ENCODE peak calls at places on chromosomes 3 and 15, in five cellular contexts. N is tibial nerve, Y is upper lobe of right lung, U is Caco-2, I is lung. V is an unnamed sample.

GRCh38 chr3:47079432-47079831 is 84.5 kb downstream of the SETD2 start:
- DNase-seq in N (no peak), Y (no peak), U (no peak), I (no peak), V (no peak)

GRCh38 chr3:40504636-40505430 is 1.0 kb upstream of the ZNF620 start:
- DNase-seq in N (peak; percentile 20), Y (no peak), U (no peak), I (peak; percentile 38), V (no peak)

GRCh38 chr15:77020348-77021087 is 25.6 kb downstream of the PSTPIP1 start:
- DNase-seq in N (no peak), Y (no peak), U (no peak), I (no peak), V (no peak)

GRCh38 chr3:134351421-134351820 is 22.8 kb downstream of the AMOTL2 start:
- DNase-seq in N (no peak), Y (no peak), U (peak; percentile 18), I (no peak), V (no peak)

GRCh38 chr3:104677932-104678331 is 688.8 kb upstream of the ALCAM start:
- DNase-seq in N (no peak), Y (no peak), U (no peak), I (no peak), V (no peak)

GRCh38 chr3:67048716-67049076 is 50.6 kb downstream of the KBTBD8 start:
- DNase-seq in N (no peak), Y (no peak), U (no peak), I (no peak), V (no peak)

GRCh38 chr3:31004025-31004678 is 109.7 kb upstream of the GADL1 start:
- DNase-seq in N (no peak), Y (no peak), U (no peak), I (no peak), V (no peak)

GRCh38 chr15:62742409-62743171 is 300.0 kb upstream of the TPM1 start:
- DNase-seq in N (peak; percentile 63), Y (no peak), U (no peak), I (peak; percentile 50), V (peak; percentile 59)

GRCh38 chr3:196208942-196209695 is 2.1 kb downstream of the ZDHHC19 start:
- DNase-seq in N (no peak), Y (no peak), U (no peak), I (no peak), V (no peak)

GRCh38 chr15:84886211-84886983 is 1.9 kb downstream of the SLC28A1 start:
- DNase-seq in N (no peak), Y (no peak), U (no peak), I (no peak), V (no peak)

GRCh38 chr15:101651753-101652097 is 456 bp downstream of the TM2D3 start:
- DNase-seq in N (peak; percentile 21), Y (no peak), U (no peak), I (no peak), V (peak; percentile 7)

GRCh38 chr3:52498134-52499054 is 3.3 kb downstream of the STAB1 start:
- DNase-seq in N (peak; percentile 52), Y (peak; percentile 79), U (no peak), I (peak; percentile 58), V (no peak)

GRCh38 chr3:113746069-113746954 is at the start of gene NAA50:
- DNase-seq in N (peak; percentile 93), Y (peak; percentile 97), U (peak; percentile 96), I (peak; percentile 94), V (peak; percentile 91)

GRCh38 chr3:155934215-155934614 is 63.8 kb downstream of the GMPS start:
- DNase-seq in N (peak; percentile 27), Y (no peak), U (no peak), I (no peak), V (no peak)

GRCh38 chr15:74430510-74430951 is 3.2 kb downstream of the SEMA7A start:
- DNase-seq in N (no peak), Y (no peak), U (no peak), I (no peak), V (no peak)

GRCh38 chr15:75032391-75032790 is 9.0 kb downstream of the PPCDC start:
- DNase-seq in N (no peak), Y (no peak), U (no peak), I (no peak), V (no peak)

GRCh38 chr3:190710723-190711122 is 151.8 kb downstream of the GMNC start:
- DNase-seq in N (no peak), Y (no peak), U (no peak), I (no peak), V (no peak)

GRCh38 chr3:197951392-197951990 is 1.5 kb downstream of the RPL35A start:
- DNase-seq in N (no peak), Y (no peak), U (no peak), I (no peak), V (no peak)

GRCh38 chr3:124854027-124854426 is 33.1 kb downstream of the ITGB5 start:
- DNase-seq in N (no peak), Y (no peak), U (no peak), I (no peak), V (no peak)

GRCh38 chr3:21271606-21272016 is 479.4 kb downstream of the ZNF385D start:
- DNase-seq in N (no peak), Y (no peak), U (no peak), I (no peak), V (no peak)

GRCh38 chr15:74130089-74130848 is at the start of gene ISLR2:
- DNase-seq in N (no peak), Y (no peak), U (no peak), I (no peak), V (no peak)

GRCh38 chr15:40928975-40929729 is at the start of gene DLL4:
- DNase-seq in N (peak; percentile 12), Y (peak; percentile 88), U (peak; percentile 93), I (peak; percentile 78), V (no peak)

GRCh38 chr3:51382947-51383578 is 2.0 kb upstream of the MANF start:
- DNase-seq in N (no peak), Y (no peak), U (no peak), I (no peak), V (no peak)

GRCh38 chr3:44359146-44359751 is 20.7 kb downstream of the TCAIM start:
- DNase-seq in N (no peak), Y (no peak), U (peak; percentile 93), I (no peak), V (no peak)

GRCh38 chr3:15623535-15624450 is 22.2 kb downstream of the BTD start:
- DNase-seq in N (no peak), Y (no peak), U (no peak), I (no peak), V (no peak)

GRCh38 chr15:25072857-25073476 is 118.2 kb downstream of the SNRPN start:
- DNase-seq in N (no peak), Y (no peak), U (no peak), I (no peak), V (no peak)
- H3K4me3 ChIP-seq in N (no peak overlapping the region), Y (no peak overlapping the region), U (no peak overlapping the region), I (no peak overlapping the region), V (no peak overlapping the region)

GRCh38 chr3:100040446-100040845 is 73.9 kb downstream of the FILIP1L start:
- DNase-seq in N (peak; percentile 41), Y (no peak), U (no peak), I (peak; percentile 32), V (no peak)
- H3K4me3 ChIP-seq in N (no peak overlapping the region), Y (no peak overlapping the region), U (no peak overlapping the region), I (no peak overlapping the region), V (no peak overlapping the region)

DNA sequence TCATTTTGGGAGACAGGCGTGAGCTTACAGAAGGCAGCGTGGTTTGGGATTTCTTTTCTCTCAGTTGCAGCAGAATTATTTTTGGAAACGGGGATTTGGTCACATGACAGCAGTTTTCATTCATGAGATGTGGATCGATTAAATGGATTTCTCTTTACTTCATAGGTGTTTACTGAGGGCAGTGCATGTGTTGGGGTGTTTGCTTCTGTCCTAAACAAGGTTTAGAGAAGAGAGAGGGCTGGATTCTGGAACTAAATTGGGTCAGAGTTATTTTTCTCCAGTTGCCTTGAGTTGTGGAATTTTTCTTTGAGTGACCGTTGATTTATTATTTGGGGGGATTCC is 18.6 kb upstream of the TRAK1 start:
- DNase-seq in N (no peak), Y (no peak), U (no peak), I (no peak), V (no peak)
- H3K4me3 ChIP-seq in N (peak overlapping the region; percentile 29), Y (peak overlapping the region; percentile 25), U (no peak overlapping the region), I (no peak overlapping the region), V (no peak overlapping the region)

GRCh38 chr3:110243081-110243480 is 828.5 kb upstream of the NECTIN3 start:
- DNase-seq in N (no peak), Y (no peak), U (no peak), I (no peak), V (no peak)
- H3K4me3 ChIP-seq in N (no peak overlapping the region), Y (no peak overlapping the region), U (no peak overlapping the region), I (no peak overlapping the region), V (no peak overlapping the region)

DNA sequence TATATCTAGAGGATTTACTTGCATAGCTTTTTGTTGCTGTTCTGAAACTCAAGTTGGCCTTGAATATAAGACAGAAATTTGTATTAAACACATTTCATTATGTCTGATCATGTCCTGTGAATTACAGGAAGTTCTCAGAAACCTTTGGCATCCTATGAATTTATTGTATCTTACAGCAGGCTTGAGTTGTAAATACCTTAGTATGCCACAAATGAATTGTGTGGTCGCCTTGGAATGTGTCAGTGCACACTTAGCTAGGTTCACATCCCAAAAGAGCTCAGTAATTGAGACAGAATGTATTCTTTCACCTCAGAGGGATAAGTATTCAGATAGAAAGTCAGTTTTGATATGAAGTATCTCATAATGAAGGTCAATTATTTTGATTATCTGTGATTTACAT is 83.4 kb downstream of the NEK11 start:
- DNase-seq in N (no peak), Y (no peak), U (no peak), I (no peak), V (no peak)
- H3K4me3 ChIP-seq in N (no peak overlapping the region), Y (no peak overlapping the region), U (no peak overlapping the region), I (no peak overlapping the region), V (no peak overlapping the region)